ENCODE peak calls at places on chromosomes 7 and 10, in five cellular contexts. J, P, G, T and S are unnamed samples.

GRCh38 chr7:114369294-114369693 is 45.3 kb upstream of the FOXP2 start:
- DNase-seq in J (no peak), P (no peak), G (no peak), T (no peak), S (no peak)

GRCh38 chr10:43138757-43139241 is 554 bp downstream of the CSGALNACT2 start:
- DNase-seq in J (no peak), P (no peak), G (no peak), T (no peak), S (no peak)

GRCh38 chr10:47225928-47226645 is 73.9 kb upstream of the GDF10 start:
- DNase-seq in J (no peak), P (no peak), G (no peak), T (no peak), S (no peak)

GRCh38 chr7:137975223-137975622 is 26.7 kb downstream of the CREB3L2 start:
- DNase-seq in J (no peak), P (no peak), G (no peak), T (no peak), S (no peak)

GRCh38 chr7:141701489-141702046 is 398 bp downstream of the DENND11 start:
- DNase-seq in J (peak), P (no peak), G (no peak), T (peak), S (peak)

GRCh38 chr7:2710901-2711551 is 23.0 kb downstream of the AMZ1 start:
- DNase-seq in J (peak), P (no peak), G (no peak), T (no peak), S (no peak)

GRCh38 chr10:30436200-30436599 is 2.2 kb downstream of the MAP3K8 start:
- DNase-seq in J (no peak), P (no peak), G (peak), T (no peak), S (no peak)

GRCh38 chr7:107955394-107955793 is 47.6 kb downstream of the LAMB1 start:
- DNase-seq in J (no peak), P (no peak), G (no peak), T (no peak), S (no peak)

DNA sequence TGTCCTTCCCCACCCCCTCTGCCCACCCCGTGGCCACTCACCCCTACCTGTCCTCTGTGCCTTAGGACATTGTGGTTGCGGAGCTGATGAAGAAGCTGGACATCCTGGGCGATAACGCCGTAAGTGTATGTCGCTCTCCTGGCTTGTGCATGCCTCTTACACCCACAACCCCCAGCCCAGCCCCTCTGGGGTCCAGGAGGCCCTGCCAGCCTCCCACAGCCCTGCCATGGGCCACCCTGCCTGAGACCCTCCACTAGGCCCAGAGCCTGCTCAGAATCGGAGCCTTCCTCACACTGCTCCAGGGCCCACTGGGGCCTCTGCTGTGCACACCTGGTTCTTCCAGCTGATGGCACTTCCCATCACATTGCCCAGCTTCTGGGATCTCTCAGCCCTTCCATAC is 36.8 kb upstream of the DPYSL4 start:
- DNase-seq in J (no peak), P (no peak), G (no peak), T (no peak), S (no peak)
- TF ChIP-seq SUZ12 in J (no peak), P (no peak), G (no peak), T (no peak), S (no peak)

DNA sequence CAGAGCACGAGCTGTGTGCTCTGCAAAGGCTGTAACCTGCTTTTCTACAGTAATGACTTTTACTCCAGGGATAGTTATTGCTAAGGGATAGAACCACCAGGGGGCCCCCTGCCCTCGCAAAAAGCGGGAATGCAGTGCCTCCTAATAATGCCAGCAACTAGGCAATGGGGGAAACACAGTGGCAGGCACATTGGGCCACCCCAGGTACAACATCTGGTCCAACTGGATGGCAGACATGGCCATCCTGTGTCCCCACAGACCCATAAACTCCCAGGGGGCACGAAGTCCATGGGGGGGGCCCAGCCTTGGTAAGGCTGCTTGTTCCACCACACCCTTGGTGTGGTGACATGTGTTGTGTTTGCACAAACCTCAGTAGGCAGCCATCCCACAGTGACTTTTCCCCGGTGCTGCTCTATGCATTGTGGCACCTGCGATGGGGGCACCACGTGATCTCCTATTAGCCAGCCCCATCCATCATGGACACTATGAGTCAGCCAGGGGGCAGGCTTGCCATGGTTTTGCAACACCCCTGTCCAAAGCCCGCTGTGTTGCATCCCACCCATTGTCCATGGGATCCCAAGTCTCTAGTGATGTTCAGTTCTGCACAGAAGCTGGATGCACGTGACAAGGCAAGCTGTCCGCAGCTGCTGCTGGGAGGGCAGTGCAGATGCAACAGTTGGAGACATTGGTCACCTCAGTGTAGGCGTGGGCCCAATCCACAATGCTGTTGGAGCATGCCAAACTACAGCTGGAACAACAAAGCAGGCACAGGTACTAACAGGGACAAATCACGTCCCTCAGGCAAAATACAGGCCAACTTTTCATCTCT is 84.0 kb downstream of the ANLN start:
- DNase-seq in J (no peak), P (peak), G (peak), T (peak), S (peak)
- TF ChIP-seq SUZ12 in J (no peak), P (no peak), G (no peak), T (no peak), S (no peak)

GRCh38 chr10:96229568-96230030 is 41.8 kb downstream of the BLNK start:
- DNase-seq in J (peak), P (peak), G (peak), T (peak), S (peak)
- TF ChIP-seq SUZ12 in J (no peak), P (no peak), G (no peak), T (no peak), S (no peak)

DNA sequence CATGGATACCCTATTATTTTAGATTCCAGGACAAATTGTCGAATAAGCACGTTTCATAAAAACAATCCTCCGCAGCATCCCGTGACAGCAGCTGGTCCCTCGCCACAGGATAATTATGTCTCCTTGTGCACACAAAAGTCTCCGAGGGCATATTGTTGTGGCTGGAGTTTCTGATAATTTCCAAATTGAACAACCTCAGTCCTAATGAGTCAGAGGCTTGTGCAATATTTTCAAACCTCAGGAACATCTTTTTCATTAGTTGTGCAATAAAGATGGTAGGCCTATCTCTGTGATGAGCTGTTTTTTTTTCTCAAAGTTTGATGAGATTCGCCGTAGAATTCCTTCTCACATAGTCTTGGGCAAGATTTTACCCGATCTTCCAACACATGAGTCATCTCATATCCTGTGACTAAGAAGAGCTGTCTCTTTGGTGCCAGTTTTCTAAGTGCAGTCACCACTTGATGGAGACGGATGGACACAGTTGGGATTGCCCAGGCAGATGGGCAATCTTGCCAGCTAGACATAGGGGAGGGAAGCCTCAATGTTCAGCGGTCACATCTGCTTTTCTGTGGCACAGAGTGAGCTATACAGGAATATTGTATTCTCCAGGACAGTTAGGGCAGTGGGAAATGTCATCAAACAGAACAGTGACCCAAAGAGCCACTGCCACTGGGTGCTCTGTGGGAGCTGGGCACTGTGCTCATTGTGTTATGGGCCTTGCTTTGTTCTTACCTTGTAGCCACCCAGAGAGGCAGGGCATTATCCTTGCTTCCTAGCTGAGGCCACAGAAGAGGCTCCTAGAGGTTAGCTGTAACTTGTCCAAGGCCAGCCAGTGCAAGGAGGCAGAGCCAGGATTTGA is 7.8 kb downstream of the HTRA1 start:
- DNase-seq in J (no peak), P (peak), G (no peak), T (no peak), S (no peak)
- TF ChIP-seq SUZ12 in J (no peak), P (no peak), G (no peak), T (no peak), S (no peak)

DNA sequence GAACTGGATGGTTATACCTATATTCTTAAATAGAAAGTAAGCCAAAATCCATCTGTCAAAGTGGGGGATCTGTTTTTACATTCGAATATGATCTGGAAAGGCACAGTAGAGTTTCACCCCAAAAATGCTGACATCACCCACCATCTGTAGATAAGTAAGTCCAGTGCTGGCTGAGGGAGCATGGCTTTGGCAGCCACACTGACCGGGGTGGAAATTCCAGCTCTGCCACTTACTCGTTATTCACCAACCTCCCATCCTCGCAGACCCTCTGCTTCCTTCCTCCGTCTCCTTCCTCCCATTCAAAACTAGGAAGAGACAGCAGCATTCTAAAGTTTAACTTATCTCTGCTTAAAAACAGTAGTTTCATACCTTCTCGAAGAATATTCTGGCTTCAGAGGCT is 84.9 kb upstream of the GATA3 start:
- DNase-seq in J (no peak), P (no peak), G (no peak), T (no peak), S (no peak)
- TF ChIP-seq SUZ12 in J (no peak), P (no peak), G (no peak), T (no peak), S (no peak)

DNA sequence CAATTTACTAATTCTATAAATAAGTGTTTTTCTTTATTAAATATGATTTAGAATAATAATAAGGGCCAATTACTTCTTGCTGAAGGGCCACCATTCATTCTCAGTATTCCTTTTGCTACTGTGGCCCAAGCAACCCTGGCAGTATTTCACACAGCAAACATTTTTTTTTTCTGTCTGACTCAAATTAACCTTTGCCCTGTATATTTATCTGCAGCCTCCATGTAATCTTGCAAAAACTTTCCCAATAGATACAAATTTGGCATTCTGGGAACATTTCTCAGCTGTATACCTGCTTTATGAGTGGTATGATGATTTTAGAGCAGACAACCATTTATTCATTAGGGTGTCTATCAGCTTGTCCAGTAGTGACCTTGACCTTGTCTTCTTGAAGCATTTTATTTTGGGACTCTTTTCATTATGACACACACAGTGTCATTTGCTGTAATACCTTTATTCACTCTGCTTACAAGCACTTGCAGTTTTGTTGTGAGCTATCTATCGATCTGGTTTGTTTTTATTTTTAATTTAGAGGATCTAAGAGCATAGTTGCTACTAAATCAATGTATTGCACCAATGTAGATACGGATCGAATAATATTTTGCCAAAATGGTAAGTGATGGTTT is 159.7 kb upstream of the PLXDC2 start:
- DNase-seq in J (no peak), P (peak), G (no peak), T (no peak), S (no peak)
- TF ChIP-seq SUZ12 in J (no peak), P (no peak), G (no peak), T (no peak), S (no peak)